ENCODE peak calls at places on chromosomes 6 and 20, in eight cellular contexts. One of them, this sample, is unnamed.

GRCh38 chr6:126180585-126180984 is 159.3 kb upstream of the CENPW start:
- DNase-seq in HepG2: peak
- DNase-seq in GM23338: no peak
- DNase-seq in GM12878: peak
- DNase-seq in HCT116: peak
- DNase-seq in K562: no peak
- DNase-seq in H1: no peak
- DNase-seq in endothelial cell of umbilical vein: peak
- DNase-seq in this sample: no peak

GRCh38 chr6:13558718-13559117 is 15.7 kb upstream of the SIRT5 start:
- DNase-seq in H1: no peak
- DNase-seq in GM12878: no peak
- DNase-seq in K562: no peak
- DNase-seq in GM23338: no peak
- DNase-seq in HepG2: no peak
- DNase-seq in endothelial cell of umbilical vein: peak
- DNase-seq in HCT116: no peak
- DNase-seq in this sample: no peak

GRCh38 chr6:127404594-127405178 is 54.5 kb downstream of the KIAA0408 start:
- DNase-seq in endothelial cell of umbilical vein: no peak
- DNase-seq in GM12878: no peak
- DNase-seq in HepG2: no peak
- DNase-seq in K562: no peak
- DNase-seq in H1: no peak
- DNase-seq in GM23338: no peak
- DNase-seq in HCT116: no peak
- DNase-seq in this sample: no peak

GRCh38 chr6:14058735-14059134 is 58.8 kb upstream of the CD83 start:
- DNase-seq in HCT116: no peak
- DNase-seq in K562: no peak
- DNase-seq in H1: no peak
- DNase-seq in HepG2: no peak
- DNase-seq in GM12878: no peak
- DNase-seq in GM23338: no peak
- DNase-seq in endothelial cell of umbilical vein: no peak
- DNase-seq in this sample: no peak

GRCh38 chr6:155154158-155154830 is 109.5 kb upstream of the CLDN20 start:
- DNase-seq in K562: peak
- DNase-seq in HepG2: peak
- DNase-seq in endothelial cell of umbilical vein: peak
- DNase-seq in GM23338: no peak
- DNase-seq in HCT116: no peak
- DNase-seq in GM12878: no peak
- DNase-seq in H1: no peak
- DNase-seq in this sample: peak

GRCh38 chr6:128601060-128601459 is 80.7 kb upstream of the PTPRK start:
- DNase-seq in endothelial cell of umbilical vein: peak
- DNase-seq in GM12878: no peak
- DNase-seq in HCT116: no peak
- DNase-seq in K562: no peak
- DNase-seq in HepG2: no peak
- DNase-seq in H1: no peak
- DNase-seq in GM23338: no peak
- DNase-seq in this sample: no peak

GRCh38 chr20:23441850-23442313 is 2.4 kb downstream of the CSTL1 start:
- DNase-seq in GM12878: peak
- DNase-seq in GM23338: peak
- DNase-seq in HepG2: peak
- DNase-seq in HCT116: peak
- DNase-seq in endothelial cell of umbilical vein: peak
- DNase-seq in H1: peak
- DNase-seq in K562: peak
- DNase-seq in this sample: no peak

GRCh38 chr20:8144282-8145245 is 12.5 kb downstream of the PLCB1 start:
- DNase-seq in GM23338: peak
- DNase-seq in endothelial cell of umbilical vein: peak
- DNase-seq in HepG2: peak
- DNase-seq in GM12878: no peak
- DNase-seq in K562: no peak
- DNase-seq in HCT116: no peak
- DNase-seq in H1: no peak
- DNase-seq in this sample: no peak

GRCh38 chr6:166582258-166582657 is 4.2 kb downstream of the RAMACL start:
- DNase-seq in K562: no peak
- DNase-seq in HCT116: no peak
- DNase-seq in HepG2: no peak
- DNase-seq in endothelial cell of umbilical vein: no peak
- DNase-seq in GM12878: no peak
- DNase-seq in H1: no peak
- DNase-seq in GM23338: no peak
- DNase-seq in this sample: no peak

GRCh38 chr6:163741743-163742363 is 327.3 kb downstream of the QKI start:
- DNase-seq in H1: no peak
- DNase-seq in GM12878: no peak
- DNase-seq in HepG2: no peak
- DNase-seq in K562: peak
- DNase-seq in HCT116: no peak
- DNase-seq in GM23338: no peak
- DNase-seq in endothelial cell of umbilical vein: no peak
- DNase-seq in this sample: no peak

GRCh38 chr6:15313367-15313766 is 67.5 kb downstream of the JARID2 start:
- DNase-seq in HepG2: no peak
- DNase-seq in GM23338: no peak
- DNase-seq in K562: no peak
- DNase-seq in HCT116: no peak
- DNase-seq in GM12878: no peak
- DNase-seq in H1: peak
- DNase-seq in endothelial cell of umbilical vein: no peak
- DNase-seq in this sample: peak

GRCh38 chr6:144395014-144395413 is 109.9 kb downstream of the UTRN start:
- DNase-seq in HepG2: no peak
- DNase-seq in GM12878: no peak
- DNase-seq in K562: no peak
- DNase-seq in endothelial cell of umbilical vein: peak
- DNase-seq in H1: no peak
- DNase-seq in HCT116: no peak
- DNase-seq in GM23338: no peak
- DNase-seq in this sample: no peak

GRCh38 chr6:28643017-28643740 is 117.5 kb downstream of the GPX5 start:
- DNase-seq in H1: peak
- DNase-seq in HepG2: peak
- DNase-seq in HCT116: peak
- DNase-seq in GM12878: peak
- DNase-seq in GM23338: peak
- DNase-seq in endothelial cell of umbilical vein: peak
- DNase-seq in K562: peak
- DNase-seq in this sample: peak

GRCh38 chr6:160790028-160790792 is 88.2 kb downstream of the PLG start:
- DNase-seq in endothelial cell of umbilical vein: no peak
- DNase-seq in K562: peak
- DNase-seq in GM23338: peak
- DNase-seq in HCT116: peak
- DNase-seq in H1: peak
- DNase-seq in HepG2: no peak
- DNase-seq in GM12878: no peak
- DNase-seq in this sample: no peak

GRCh38 chr6:29419516-29419915 is 4.8 kb downstream of the OR12D1 start:
- DNase-seq in GM23338: no peak
- DNase-seq in GM12878: no peak
- DNase-seq in HCT116: no peak
- DNase-seq in K562: no peak
- DNase-seq in endothelial cell of umbilical vein: no peak
- DNase-seq in H1: no peak
- DNase-seq in HepG2: no peak
- DNase-seq in this sample: no peak

GRCh38 chr20:22379472-22379871 is 204.9 kb downstream of the FOXA2 start:
- DNase-seq in HCT116: peak
- DNase-seq in HepG2: no peak
- DNase-seq in H1: no peak
- DNase-seq in GM12878: no peak
- DNase-seq in K562: no peak
- DNase-seq in endothelial cell of umbilical vein: no peak
- DNase-seq in GM23338: no peak
- DNase-seq in this sample: no peak

GRCh38 chr20:38764563-38765355 is 16.5 kb downstream of the ACTR5 start:
- DNase-seq in endothelial cell of umbilical vein: peak
- DNase-seq in HCT116: peak
- DNase-seq in H1: no peak
- DNase-seq in GM23338: no peak
- DNase-seq in HepG2: peak
- DNase-seq in GM12878: no peak
- DNase-seq in K562: no peak
- DNase-seq in this sample: no peak

GRCh38 chr6:90296346-90297123 is at the start of gene BACH2:
- DNase-seq in HCT116: peak
- DNase-seq in GM12878: no peak
- DNase-seq in HepG2: peak
- DNase-seq in H1: peak
- DNase-seq in K562: peak
- DNase-seq in endothelial cell of umbilical vein: peak
- DNase-seq in GM23338: peak
- DNase-seq in this sample: no peak

GRCh38 chr6:157099912-157100593 is 223.3 kb downstream of the TMEM242 start:
- DNase-seq in endothelial cell of umbilical vein: peak
- DNase-seq in HepG2: no peak
- DNase-seq in GM23338: no peak
- DNase-seq in H1: no peak
- DNase-seq in HCT116: no peak
- DNase-seq in K562: peak
- DNase-seq in GM12878: peak
- DNase-seq in this sample: no peak

GRCh38 chr20:4961746-4962145 is 39.6 kb downstream of the SLC23A2 start:
- DNase-seq in HepG2: peak
- DNase-seq in endothelial cell of umbilical vein: no peak
- DNase-seq in GM23338: no peak
- DNase-seq in K562: no peak
- DNase-seq in GM12878: no peak
- DNase-seq in H1: no peak
- DNase-seq in HCT116: no peak
- DNase-seq in this sample: no peak

GRCh38 chr6:15602144-15602543 is 60.7 kb downstream of the DTNBP1 start:
- DNase-seq in HepG2: no peak
- DNase-seq in GM23338: no peak
- DNase-seq in GM12878: no peak
- DNase-seq in K562: no peak
- DNase-seq in HCT116: no peak
- DNase-seq in H1: no peak
- DNase-seq in endothelial cell of umbilical vein: no peak
- DNase-seq in this sample: no peak

GRCh38 chr6:157860505-157860991 is 37.5 kb downstream of the SNX9 start:
- DNase-seq in GM23338: no peak
- DNase-seq in endothelial cell of umbilical vein: peak
- DNase-seq in HepG2: no peak
- DNase-seq in HCT116: no peak
- DNase-seq in H1: no peak
- DNase-seq in K562: no peak
- DNase-seq in GM12878: no peak
- DNase-seq in this sample: no peak

GRCh38 chr6:107531868-107532267 is 42.0 kb downstream of the SOBP start:
- DNase-seq in H1: no peak
- DNase-seq in GM12878: no peak
- DNase-seq in endothelial cell of umbilical vein: no peak
- DNase-seq in K562: no peak
- DNase-seq in HepG2: no peak
- DNase-seq in HCT116: no peak
- DNase-seq in GM23338: no peak
- DNase-seq in this sample: no peak

DNA sequence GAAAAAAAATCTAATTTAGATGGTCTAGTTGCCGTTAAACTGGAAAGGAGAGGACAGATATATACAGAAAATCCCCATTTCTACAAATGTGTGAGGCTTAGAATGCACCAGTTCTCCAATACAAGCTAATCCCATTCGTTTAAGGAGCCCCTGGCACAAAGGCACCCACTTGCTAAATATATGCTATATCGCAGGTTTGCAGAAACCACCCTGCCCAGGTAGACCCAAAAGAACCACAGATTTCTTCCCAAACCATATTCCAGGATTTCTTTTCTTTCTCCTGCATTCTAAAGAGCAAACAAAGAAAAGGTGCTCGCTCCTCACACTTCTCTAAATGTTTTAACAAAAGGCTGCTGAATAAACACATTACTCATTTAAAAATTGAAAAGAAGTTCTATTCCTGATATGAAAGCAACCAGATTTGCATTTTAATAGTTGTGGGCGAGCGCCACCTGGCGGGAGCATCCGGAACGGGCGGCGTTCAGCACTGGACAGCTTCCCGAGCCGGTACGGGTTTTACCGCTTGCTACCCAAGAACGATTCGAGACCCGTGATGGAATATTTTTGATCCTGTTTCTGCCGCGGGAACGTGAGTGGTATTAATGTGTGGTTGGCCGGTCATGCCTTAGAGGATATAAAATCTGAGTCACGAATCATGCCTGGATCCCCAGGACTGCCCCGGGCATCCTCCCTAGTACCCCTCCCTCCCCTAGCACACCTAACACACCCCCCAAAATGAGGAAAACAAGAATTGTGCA is 2.1 kb downstream of the PTPRT start:
- DNase-seq in endothelial cell of umbilical vein: peak
- DNase-seq in K562: peak
- DNase-seq in GM12878: no peak
- DNase-seq in HepG2: peak
- DNase-seq in HCT116: peak
- DNase-seq in H1: peak
- DNase-seq in GM23338: peak
- DNase-seq in this sample: peak
- TF ChIP-seq EZH2 in endothelial cell of umbilical vein: no peak
- TF ChIP-seq EZH2 in K562: no peak
- TF ChIP-seq EZH2 in GM12878: no peak
- TF ChIP-seq EZH2 in HepG2: peak
- TF ChIP-seq EZH2 in HCT116: no peak
- TF ChIP-seq EZH2 in H1: no peak
- TF ChIP-seq EZH2 in GM23338: no peak
- TF ChIP-seq EZH2 in this sample: no peak

GRCh38 chr6:3283641-3284435 is 25.1 kb downstream of the PSMG4 start:
- DNase-seq in endothelial cell of umbilical vein: no peak
- DNase-seq in GM12878: no peak
- DNase-seq in HCT116: no peak
- DNase-seq in K562: no peak
- DNase-seq in H1: no peak
- DNase-seq in GM23338: no peak
- DNase-seq in HepG2: no peak
- DNase-seq in this sample: no peak
- TF ChIP-seq POLR2AphosphoS5 in endothelial cell of umbilical vein: no peak
- TF ChIP-seq POLR2AphosphoS5 in GM12878: no peak
- TF ChIP-seq POLR2AphosphoS5 in HCT116: no peak
- TF ChIP-seq POLR2AphosphoS5 in K562: no peak
- TF ChIP-seq POLR2AphosphoS5 in H1: no peak
- TF ChIP-seq POLR2AphosphoS5 in GM23338: no peak
- TF ChIP-seq POLR2AphosphoS5 in HepG2: no peak
- TF ChIP-seq POLR2AphosphoS5 in this sample: no peak

GRCh38 chr6:7389451-7390217 is at the start of the genes CAGE1 and RIOK1:
- DNase-seq in GM23338: peak
- DNase-seq in HCT116: peak
- DNase-seq in H1: peak
- DNase-seq in K562: peak
- DNase-seq in GM12878: peak
- DNase-seq in endothelial cell of umbilical vein: peak
- DNase-seq in HepG2: peak
- DNase-seq in this sample: peak
- TF ChIP-seq EZH2 in GM23338: no peak
- TF ChIP-seq EZH2 in HCT116: no peak
- TF ChIP-seq EZH2 in H1: no peak
- TF ChIP-seq EZH2 in K562: no peak
- TF ChIP-seq EZH2 in GM12878: no peak
- TF ChIP-seq EZH2 in endothelial cell of umbilical vein: no peak
- TF ChIP-seq EZH2 in HepG2: no peak
- TF ChIP-seq EZH2 in this sample: no peak

GRCh38 chr6:41449399-41450245 is 96.6 kb upstream of the FOXP4 start:
- DNase-seq in HepG2: peak
- DNase-seq in GM12878: no peak
- DNase-seq in H1: no peak
- DNase-seq in GM23338: no peak
- DNase-seq in endothelial cell of umbilical vein: no peak
- DNase-seq in HCT116: no peak
- DNase-seq in K562: peak
- DNase-seq in this sample: no peak
- TF ChIP-seq POLR2AphosphoS5 in HepG2: no peak
- TF ChIP-seq POLR2AphosphoS5 in GM12878: no peak
- TF ChIP-seq POLR2AphosphoS5 in H1: no peak
- TF ChIP-seq POLR2AphosphoS5 in GM23338: no peak
- TF ChIP-seq POLR2AphosphoS5 in endothelial cell of umbilical vein: no peak
- TF ChIP-seq POLR2AphosphoS5 in HCT116: no peak
- TF ChIP-seq POLR2AphosphoS5 in K562: no peak
- TF ChIP-seq POLR2AphosphoS5 in this sample: no peak